ENCODE peak calls at places on chromosome 6, in six cellular contexts. J is K562, N is HCT116, S is HepG2, U is SK-N-SH, B is GM12878. I is an unnamed sample.

GRCh38 chr6:36777806-36778205 is 61.4 kb downstream of the CPNE5 start:
- DNase-seq in B (no peak), U (no peak), S (no peak), J (no peak), N (no peak), I (no peak)

GRCh38 chr6:52208612-52209011 is 22.4 kb downstream of the IL17A start:
- DNase-seq in N (no peak), J (no peak), B (no peak), S (no peak), U (no peak), I (no peak)

GRCh38 chr6:167329014-167329413 is 4.1 kb downstream of the TTLL2 start:
- DNase-seq in S (no peak), J (peak), U (no peak), B (no peak), N (no peak), I (no peak)

GRCh38 chr6:44080561-44081521 is 46.4 kb downstream of the MRPL14 start:
- DNase-seq in S (no peak), J (no peak), U (no peak), B (no peak), N (no peak), I (no peak)

GRCh38 chr6:31042801-31043200 is 32.5 kb downstream of the MUC22 start:
- DNase-seq in S (peak), B (no peak), J (peak), N (peak), U (peak), I (peak)

GRCh38 chr6:4402477-4402976 is 267.2 kb upstream of the ECI2 start:
- DNase-seq in B (no peak), J (no peak), U (no peak), S (peak), N (no peak), I (peak)

GRCh38 chr6:139028242-139028657 is 295 bp upstream of the ABRACL start:
- DNase-seq in U (no peak), N (no peak), B (no peak), S (no peak), J (no peak), I (no peak)

GRCh38 chr6:63352587-63353281 is 33.0 kb upstream of the LGSN start:
- DNase-seq in S (peak), N (peak), J (no peak), B (peak), U (peak), I (no peak)

GRCh38 chr6:39401376-39401775 is 78.9 kb upstream of the KCNK16 start:
- DNase-seq in S (no peak), B (no peak), U (no peak), N (no peak), J (no peak), I (no peak)

GRCh38 chr6:119361209-119361608 is 11.6 kb upstream of the MAN1A1 start:
- DNase-seq in N (no peak), S (no peak), J (no peak), B (no peak), U (no peak), I (no peak)

GRCh38 chr6:55726144-55726543 is 147.2 kb upstream of the HMGCLL1 start:
- DNase-seq in J (no peak), N (no peak), S (no peak), B (no peak), U (no peak), I (peak)

GRCh38 chr6:52517502-52518278 is 59.2 kb downstream of the TRAM2 start:
- DNase-seq in S (peak), J (peak), N (peak), U (peak), B (no peak), I (peak)

GRCh38 chr6:45880139-45880538 is 135.5 kb downstream of the CLIC5 start:
- DNase-seq in N (no peak), U (no peak), B (no peak), S (peak), J (no peak), I (no peak)

GRCh38 chr6:39426057-39426592 is 103.6 kb upstream of the KCNK16 start:
- DNase-seq in S (no peak), N (no peak), B (no peak), U (no peak), J (no peak), I (no peak)

GRCh38 chr6:16067568-16067967 is 61.3 kb upstream of the MYLIP start:
- DNase-seq in J (no peak), B (no peak), N (no peak), S (no peak), U (no peak), I (no peak)

GRCh38 chr6:136014454-136015421 is 163.2 kb downstream of the PDE7B start:
- DNase-seq in J (no peak), B (no peak), S (no peak), U (no peak), N (no peak), I (no peak)

GRCh38 chr6:134436950-134437349 is 119.0 kb upstream of the SGK1 start:
- DNase-seq in B (peak), J (no peak), S (no peak), N (no peak), U (no peak), I (no peak)

GRCh38 chr6:108755257-108756240 is 92.7 kb upstream of the ARMC2 start:
- DNase-seq in U (no peak), B (no peak), N (no peak), J (no peak), S (no peak), I (no peak)
- TF ChIP-seq JUND in U (no peak), B (no peak), N (no peak), J (no peak), S (no peak), I (no peak)

GRCh38 chr6:152184573-152185157 is 377.2 kb downstream of the ESR1 start:
- DNase-seq in N (no peak), J (no peak), S (no peak), U (no peak), B (no peak), I (no peak)
- TF ChIP-seq JUND in N (no peak), J (no peak), S (no peak), U (no peak), B (no peak), I (no peak)

DNA sequence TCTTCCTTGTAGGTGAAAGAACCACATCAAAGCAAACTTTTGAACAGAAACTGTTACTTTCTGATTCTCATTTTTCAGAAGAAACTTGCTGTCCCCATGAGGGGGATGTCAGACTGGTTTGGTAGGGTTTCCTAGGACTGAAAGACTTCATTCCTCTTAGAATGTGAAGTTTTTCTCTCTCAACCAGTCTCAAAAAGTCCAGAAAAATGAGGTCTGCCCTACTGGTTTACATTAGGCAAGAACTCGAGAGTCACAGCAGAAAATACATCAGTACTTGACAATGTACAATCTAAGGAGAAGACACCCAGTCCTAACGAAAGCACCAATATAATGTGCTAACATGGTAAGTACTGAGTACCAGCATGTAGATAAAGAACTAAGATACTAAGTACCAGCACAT is 12.7 kb upstream of the NHLRC1 start:
- DNase-seq in B (no peak), N (no peak), S (no peak), J (no peak), U (no peak), I (no peak)
- TF ChIP-seq JUND in B (no peak), N (no peak), S (no peak), J (no peak), U (no peak), I (no peak)

GRCh38 chr6:155128971-155129370 is 133.9 kb downstream of the TIAM2 start:
- DNase-seq in J (no peak), N (no peak), S (no peak), U (no peak), B (no peak), I (no peak)
- TF ChIP-seq JUND in J (no peak), N (no peak), S (no peak), U (no peak), B (no peak), I (no peak)

GRCh38 chr6:6680524-6680923 is 92.0 kb downstream of the LY86 start:
- DNase-seq in N (no peak), U (no peak), J (no peak), S (no peak), B (no peak), I (no peak)

GRCh38 chr6:6679633-6680032 is 91.1 kb downstream of the LY86 start:
- DNase-seq in U (no peak), J (no peak), B (no peak), S (no peak), N (no peak), I (no peak)

GRCh38 chr6:6678185-6678671 is 89.7 kb downstream of the LY86 start:
- DNase-seq in U (no peak), S (peak), J (peak), N (no peak), B (no peak), I (no peak)

GRCh38 chr6:6676910-6677441 is 88.5 kb downstream of the LY86 start:
- DNase-seq in B (peak), J (peak), N (peak), U (peak), S (peak), I (peak)

DNA sequence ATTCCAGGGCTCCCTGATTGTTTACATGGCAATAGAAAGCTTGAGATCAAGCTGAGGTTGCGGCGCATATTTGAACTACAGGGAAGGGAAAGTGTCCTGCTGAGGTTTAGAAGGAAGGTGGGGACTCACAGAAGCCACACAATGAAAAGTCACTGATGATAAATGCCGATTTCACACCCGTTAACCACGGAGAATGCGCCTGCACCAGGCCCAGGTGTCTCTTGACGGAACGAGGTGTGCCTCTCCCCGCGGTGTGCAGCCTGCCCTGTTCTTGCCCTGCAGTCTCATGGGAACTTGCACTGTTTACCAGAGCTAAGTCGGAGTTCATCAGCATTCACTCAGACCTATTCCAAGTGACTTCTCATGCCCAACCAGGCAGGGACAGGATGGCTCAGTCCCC is 90.3 kb downstream of the LY86 start:
- DNase-seq in S (no peak), B (no peak), N (no peak), J (no peak), U (no peak), I (no peak)
- TF ChIP-seq JUND in S (no peak), B (no peak), N (no peak), J (no peak), U (no peak), I (no peak)

GRCh38 chr6:49666930-49667369 is 30.3 kb upstream of the RHAG start:
- DNase-seq in B (no peak), U (no peak), S (no peak), N (no peak), J (peak), I (no peak)

GRCh38 chr6:49666480-49666879 is 29.8 kb upstream of the RHAG start:
- DNase-seq in S (no peak), J (no peak), U (no peak), B (no peak), N (no peak), I (no peak)

GRCh38 chr6:49664817-49665216 is 28.2 kb upstream of the RHAG start:
- DNase-seq in J (no peak), U (no peak), N (no peak), B (no peak), S (no peak), I (no peak)

GRCh38 chr6:49662877-49663231 is 26.2 kb upstream of the RHAG start:
- DNase-seq in S (no peak), N (no peak), J (no peak), U (no peak), B (no peak), I (no peak)

DNA sequence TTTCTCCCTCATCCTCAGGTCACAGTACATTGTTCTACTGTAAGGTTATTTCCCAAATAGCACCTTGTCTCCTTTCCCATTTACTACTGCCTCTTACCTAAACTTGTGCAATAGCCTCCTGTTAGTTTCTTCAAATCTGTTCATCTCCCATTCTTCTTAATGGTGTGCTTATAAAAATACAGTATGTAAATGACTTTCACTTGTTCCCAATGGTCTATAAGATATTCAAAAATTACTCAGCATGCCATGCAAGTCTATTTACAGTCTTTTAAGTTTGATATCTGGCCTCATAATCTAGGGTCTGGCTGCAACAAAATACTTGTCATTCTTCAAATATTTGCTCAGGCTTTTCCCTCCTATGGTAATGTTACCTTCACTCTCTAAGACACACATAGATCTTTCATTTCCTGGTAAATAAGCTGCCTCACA is 31.5 kb upstream of the RHAG start:
- DNase-seq in B (no peak), J (no peak), U (no peak), S (no peak), N (no peak), I (peak)
- TF ChIP-seq JUND in B (no peak), J (no peak), U (no peak), S (no peak), N (no peak), I (peak)

DNA sequence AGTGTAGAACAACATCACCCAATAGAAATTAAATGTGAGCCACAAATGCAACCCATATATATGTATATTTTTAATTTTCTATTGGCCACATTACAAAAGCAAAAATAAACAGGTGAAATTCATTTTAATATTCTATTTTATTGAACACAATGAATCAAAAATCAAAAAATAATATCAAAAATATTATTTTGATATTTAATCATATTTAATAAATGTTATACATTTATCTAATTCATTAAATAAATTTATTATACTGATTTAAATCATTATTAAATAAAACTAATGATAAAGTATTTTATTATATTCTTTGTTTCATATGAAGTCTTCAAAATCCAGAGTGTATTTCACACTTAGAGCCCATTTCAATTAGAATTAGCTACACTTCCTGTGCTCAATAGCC is 98.4 kb upstream of the MANEA start:
- DNase-seq in N (no peak), J (no peak), S (no peak), B (no peak), U (no peak), I (no peak)
- TF ChIP-seq JUND in N (no peak), J (no peak), S (no peak), B (no peak), U (no peak), I (no peak)

GRCh38 chr6:72212686-72213085 is 326.3 kb downstream of the RIMS1 start:
- DNase-seq in S (no peak), N (no peak), U (no peak), J (no peak), B (no peak), I (no peak)

GRCh38 chr6:72219536-72219935 is 333.2 kb downstream of the RIMS1 start:
- DNase-seq in S (no peak), U (no peak), N (no peak), B (no peak), J (no peak), I (no peak)

GRCh38 chr6:72216222-72217106 is 330.1 kb downstream of the RIMS1 start:
- DNase-seq in S (no peak), J (no peak), B (no peak), U (peak), N (no peak), I (no peak)

GRCh38 chr6:72217626-72218025 is 331.3 kb downstream of the RIMS1 start:
- DNase-seq in J (no peak), U (no peak), S (no peak), B (no peak), N (no peak), I (no peak)

GRCh38 chr6:72218125-72218524 is 331.8 kb downstream of the RIMS1 start:
- DNase-seq in B (no peak), N (peak), U (peak), J (no peak), S (peak), I (peak)
- TF ChIP-seq JUND in B (no peak), N (no peak), U (no peak), J (no peak), S (no peak), I (no peak)

I was measured in T47D.